ENCODE peak calls at places on chromosome 10, in four cellular contexts. X is fibroblast of pulmonary artery, N is colonic mucosa, Y is chondrocyte. I is an unnamed sample.

GRCh38 chr10:35420044-35420443 is 83.7 kb downstream of the CCNY start:
- DNase-seq in X (peak), N (no peak), Y (no peak), I (peak)

GRCh38 chr10:97628228-97628627 is 5.1 kb downstream of the MORN4 start:
- DNase-seq in X (no peak), N (no peak), Y (no peak), I (no peak)

GRCh38 chr10:17023386-17024298 is 106.0 kb downstream of the CUBN start:
- DNase-seq in X (peak), N (peak), Y (no peak), I (peak)

GRCh38 chr10:105879396-105879795 is 1238.3 kb downstream of the SORCS3 start:
- DNase-seq in X (no peak), N (no peak), Y (no peak), I (no peak)

GRCh38 chr10:125513783-125514182 is 169.2 kb downstream of the TEX36 start:
- DNase-seq in X (no peak), N (no peak), Y (no peak), I (no peak)

GRCh38 chr10:111835562-111835961 is 348.0 kb downstream of the GPAM start:
- DNase-seq in X (no peak), N (no peak), Y (no peak), I (peak)

GRCh38 chr10:6396652-6397051 is 183.4 kb downstream of the PRKCQ start:
- DNase-seq in X (peak), N (no peak), Y (no peak), I (peak)

GRCh38 chr10:42769173-42769572 is 13.4 kb upstream of the BMS1 start:
- DNase-seq in X (no peak), N (no peak), Y (no peak), I (no peak)

GRCh38 chr10:58299580-58299979 is 30.6 kb downstream of the CISD1 start:
- DNase-seq in X (peak), N (peak), Y (no peak), I (peak)

GRCh38 chr10:43226441-43226840 is 40.4 kb downstream of the RASGEF1A start:
- DNase-seq in X (no peak), N (peak), Y (peak), I (no peak)

GRCh38 chr10:88162852-88163251 is 299.4 kb downstream of the PTEN start:
- DNase-seq in X (no peak), N (no peak), Y (no peak), I (no peak)

GRCh38 chr10:22086730-22087364 is 83.3 kb upstream of the DNAJC1 start:
- DNase-seq in X (peak), N (peak), Y (no peak), I (peak)

GRCh38 chr10:75853085-75853484 is 421.7 kb downstream of the LRMDA start:
- DNase-seq in X (peak), N (no peak), Y (no peak), I (no peak)

GRCh38 chr10:127485153-127485857 is 63.8 kb upstream of the NPS start:
- DNase-seq in X (peak), N (no peak), Y (no peak), I (peak)

GRCh38 chr10:634256-634655 is 55.2 kb downstream of the DIP2C start:
- DNase-seq in X (no peak), N (no peak), Y (no peak), I (no peak)

GRCh38 chr10:6342091-6342490 is 139.4 kb downstream of the PFKFB3 start:
- DNase-seq in X (no peak), N (no peak), Y (no peak), I (no peak)

GRCh38 chr10:122490268-122490667 is 28.9 kb downstream of the HTRA1 start:
- DNase-seq in X (peak), N (no peak), Y (no peak), I (no peak)

GRCh38 chr10:8979976-8980375 is 925.5 kb downstream of the GATA3 start:
- DNase-seq in X (no peak), N (no peak), Y (no peak), I (no peak)

GRCh38 chr10:45261243-45261775 is 54.1 kb downstream of the OR13A1 start:
- DNase-seq in X (no peak), N (no peak), Y (no peak), I (no peak)

GRCh38 chr10:129495697-129496096 is 28.7 kb downstream of the MGMT start:
- DNase-seq in X (no peak), N (no peak), Y (no peak), I (no peak)

GRCh38 chr10:124020871-124021823 is 72.3 kb downstream of the CHST15 start:
- DNase-seq in X (no peak), N (no peak), Y (no peak), I (peak)

GRCh38 chr10:46522295-46523118 is 34.0 kb downstream of the GPRIN2 start:
- DNase-seq in X (no peak), N (no peak), Y (peak), I (no peak)

GRCh38 chr10:127417686-127418415 is 131.3 kb upstream of the NPS start:
- DNase-seq in X (no peak), N (no peak), Y (no peak), I (no peak)

GRCh38 chr10:93951905-93952304 is 41.8 kb upstream of the PLCE1 start:
- DNase-seq in X (no peak), N (no peak), Y (no peak), I (no peak)

GRCh38 chr10:88113232-88113631 is 249.8 kb downstream of the PTEN start:
- DNase-seq in X (peak), N (no peak), Y (no peak), I (no peak)

GRCh38 chr10:69869291-69869841 is 67.7 kb downstream of the COL13A1 start:
- DNase-seq in X (peak), N (peak), Y (no peak), I (peak)

GRCh38 chr10:8444630-8445029 is 390.1 kb downstream of the GATA3 start:
- DNase-seq in X (peak), N (no peak), Y (no peak), I (no peak)

GRCh38 chr10:80458638-80459037 is 4.5 kb downstream of the TSPAN14 start:
- DNase-seq in X (no peak), N (no peak), Y (peak), I (no peak)

GRCh38 chr10:113961261-113961938 is 82.3 kb upstream of the ADRB1 start:
- DNase-seq in X (no peak), N (peak), Y (no peak), I (no peak)

GRCh38 chr10:48557511-48558123 is 47.3 kb downstream of the ARHGAP22 start:
- DNase-seq in X (no peak), N (no peak), Y (no peak), I (no peak)

GRCh38 chr10:106722524-106722923 is 442.0 kb downstream of the SORCS1 start:
- DNase-seq in X (no peak), N (peak), Y (no peak), I (no peak)

GRCh38 chr10:78936412-78937342 is 132.1 kb upstream of the ZMIZ1 start:
- DNase-seq in X (no peak), N (no peak), Y (no peak), I (no peak)

GRCh38 chr10:78937388-78937787 is 131.4 kb upstream of the ZMIZ1 start:
- DNase-seq in X (no peak), N (no peak), Y (no peak), I (peak)

GRCh38 chr10:78935697-78936407 is 132.9 kb upstream of the ZMIZ1 start:
- DNase-seq in X (peak), N (no peak), Y (no peak), I (no peak)

GRCh38 chr10:78938695-78939672 is 129.8 kb upstream of the ZMIZ1 start:
- DNase-seq in X (no peak), N (no peak), Y (no peak), I (no peak)

GRCh38 chr10:78937800-78938694 is 130.7 kb upstream of the ZMIZ1 start:
- DNase-seq in X (no peak), N (no peak), Y (no peak), I (no peak)
- TF ChIP-seq CTCF in X (peak), N (no peak), Y (peak), I (no peak)

GRCh38 chr10:103926722-103927319 is 8.8 kb upstream of the STN1 start:
- DNase-seq in X (no peak), N (no peak), Y (no peak), I (no peak)
- TF ChIP-seq CTCF in X (no peak), N (no peak), Y (no peak), I (no peak)

GRCh38 chr10:27759483-27760281 is 14.1 kb upstream of the MKX start:
- DNase-seq in X (no peak), N (no peak), Y (no peak), I (peak)
- TF ChIP-seq CTCF in X (no peak), N (no peak), Y (peak), I (peak)

GRCh38 chr10:62076872-62077271 is 175.4 kb downstream of the ARID5B start:
- DNase-seq in X (peak), N (no peak), Y (no peak), I (peak)
- TF ChIP-seq CTCF in X (no peak), N (no peak), Y (peak), I (no peak)

GRCh38 chr10:100930368-100930767 is 17.6 kb downstream of the SLF2 start:
- DNase-seq in X (peak), N (no peak), Y (no peak), I (no peak)
- TF ChIP-seq CTCF in X (peak), N (no peak), Y (peak), I (no peak)

DNA sequence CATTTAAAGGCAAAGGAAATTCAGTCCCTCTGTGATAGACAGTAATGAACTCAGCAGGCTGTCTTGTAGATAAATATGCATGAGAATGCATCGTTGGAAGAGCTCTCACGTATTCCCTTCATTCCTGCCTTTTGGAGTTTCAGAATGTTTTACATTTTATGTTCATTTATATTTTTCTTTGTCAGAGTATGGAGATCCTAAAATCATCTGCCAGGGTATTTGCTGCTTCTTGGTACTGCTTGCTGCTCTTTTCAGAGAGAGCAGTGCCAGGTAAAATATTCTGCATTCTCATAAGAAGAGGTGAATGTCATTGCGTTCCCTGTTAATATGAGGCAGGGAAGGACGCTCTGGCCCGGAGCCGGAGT is 290.2 kb downstream of the CCDC3 start:
- DNase-seq in X (no peak), N (no peak), Y (no peak), I (no peak)
- TF ChIP-seq CTCF in X (no peak), N (no peak), Y (peak), I (no peak)

I was measured in MCF 10A.